ENCODE peak calls at places on chromosomes 6 and 20, in nine cellular contexts. One of them, this sample, is unnamed.

GRCh38 chr6:116779569-116780164 is 14.1 kb upstream of the FAM162B start:
- DNase-seq in astrocyte: peak; percentile 15
- DNase-seq in fibroblast of lung: peak; percentile 67
- DNase-seq in MM.1S: peak; percentile 50
- DNase-seq in hepatocyte: peak; percentile 70
- DNase-seq in GM12878: no peak
- DNase-seq in neural progenitor cell: peak; percentile 72
- DNase-seq in GM23248: peak; percentile 46
- DNase-seq in H9: no peak
- DNase-seq in this sample: peak; percentile 29

GRCh38 chr20:25218492-25218891 is 23.0 kb downstream of the ENTPD6 start:
- DNase-seq in fibroblast of lung: no peak
- DNase-seq in neural progenitor cell: no peak
- DNase-seq in MM.1S: no peak
- DNase-seq in hepatocyte: no peak
- DNase-seq in GM23248: no peak
- DNase-seq in H9: no peak
- DNase-seq in GM12878: no peak
- DNase-seq in astrocyte: no peak
- DNase-seq in this sample: no peak

GRCh38 chr6:134676307-134677281 is 273.3 kb downstream of the ALDH8A1 start:
- DNase-seq in GM12878: no peak
- DNase-seq in astrocyte: peak; percentile 29
- DNase-seq in neural progenitor cell: no peak
- DNase-seq in fibroblast of lung: peak; percentile 63
- DNase-seq in GM23248: no peak
- DNase-seq in MM.1S: no peak
- DNase-seq in hepatocyte: peak; percentile 59
- DNase-seq in H9: no peak
- DNase-seq in this sample: no peak

GRCh38 chr6:140052757-140053729 is 678.6 kb upstream of the CITED2 start:
- DNase-seq in hepatocyte: peak; percentile 30
- DNase-seq in neural progenitor cell: peak; percentile 41
- DNase-seq in MM.1S: no peak
- DNase-seq in GM23248: peak; percentile 65
- DNase-seq in astrocyte: peak; percentile 38
- DNase-seq in fibroblast of lung: peak; percentile 55
- DNase-seq in GM12878: no peak
- DNase-seq in H9: no peak
- DNase-seq in this sample: peak; percentile 55

GRCh38 chr6:77456531-77457248 is 6.6 kb downstream of the HTR1B start:
- DNase-seq in astrocyte: peak; percentile 99
- DNase-seq in GM12878: no peak
- DNase-seq in neural progenitor cell: no peak
- DNase-seq in MM.1S: no peak
- DNase-seq in GM23248: peak; percentile 97
- DNase-seq in H9: peak; percentile 40
- DNase-seq in hepatocyte: peak; percentile 54
- DNase-seq in fibroblast of lung: peak; percentile 98
- DNase-seq in this sample: peak; percentile 83

GRCh38 chr6:112298021-112298745 is 43.8 kb upstream of the LAMA4 start:
- DNase-seq in neural progenitor cell: no peak
- DNase-seq in MM.1S: no peak
- DNase-seq in H9: no peak
- DNase-seq in fibroblast of lung: peak; percentile 99
- DNase-seq in GM12878: no peak
- DNase-seq in GM23248: peak; percentile 95
- DNase-seq in astrocyte: peak; percentile 92
- DNase-seq in hepatocyte: peak; percentile 52
- DNase-seq in this sample: peak; percentile 64

GRCh38 chr6:98946266-98946817 is 1.4 kb downstream of the FBXL4 start:
- DNase-seq in H9: no peak
- DNase-seq in astrocyte: no peak
- DNase-seq in hepatocyte: no peak
- DNase-seq in fibroblast of lung: peak; percentile 19
- DNase-seq in GM12878: no peak
- DNase-seq in GM23248: no peak
- DNase-seq in MM.1S: no peak
- DNase-seq in neural progenitor cell: no peak
- DNase-seq in this sample: no peak

GRCh38 chr6:104349191-104349590 is 510.5 kb downstream of the HACE1 start:
- DNase-seq in hepatocyte: no peak
- DNase-seq in GM12878: no peak
- DNase-seq in H9: no peak
- DNase-seq in neural progenitor cell: no peak
- DNase-seq in fibroblast of lung: no peak
- DNase-seq in MM.1S: no peak
- DNase-seq in GM23248: no peak
- DNase-seq in astrocyte: no peak
- DNase-seq in this sample: no peak

GRCh38 chr6:163776549-163777378 is 362.2 kb downstream of the QKI start:
- DNase-seq in MM.1S: no peak
- DNase-seq in astrocyte: no peak
- DNase-seq in H9: no peak
- DNase-seq in GM12878: no peak
- DNase-seq in neural progenitor cell: no peak
- DNase-seq in hepatocyte: no peak
- DNase-seq in fibroblast of lung: no peak
- DNase-seq in GM23248: no peak
- DNase-seq in this sample: no peak

GRCh38 chr20:10434832-10435812 is at the start of gene SLX4IP:
- DNase-seq in fibroblast of lung: peak; percentile 99
- DNase-seq in neural progenitor cell: peak; percentile 94
- DNase-seq in GM23248: peak; percentile 96
- DNase-seq in MM.1S: peak; percentile 67
- DNase-seq in astrocyte: peak; percentile 92
- DNase-seq in H9: peak; percentile 95
- DNase-seq in GM12878: peak; percentile 88
- DNase-seq in hepatocyte: peak; percentile 95
- DNase-seq in this sample: peak; percentile 90
- H3K79me2 ChIP-seq in fibroblast of lung: peaks cover 36% of the 10 kb centered on the region
- H3K79me2 ChIP-seq in neural progenitor cell: peaks cover 77% of the 10 kb centered on the region
- H3K79me2 ChIP-seq in GM23248: peaks cover 60% of the 10 kb centered on the region
- H3K79me2 ChIP-seq in MM.1S: peaks cover 44% of the 10 kb centered on the region
- H3K79me2 ChIP-seq in astrocyte: peaks cover 47% of the 10 kb centered on the region
- H3K79me2 ChIP-seq in H9: peaks cover 8% of the 10 kb centered on the region
- H3K79me2 ChIP-seq in GM12878: peaks cover 31% of the 10 kb centered on the region
- H3K79me2 ChIP-seq in hepatocyte: peaks cover 69% of the 10 kb centered on the region
- H3K79me2 ChIP-seq in this sample: peaks cover 47% of the 10 kb centered on the region

GRCh38 chr6:135703621-135704020 is 147.9 kb upstream of the PDE7B start:
- DNase-seq in GM23248: no peak
- DNase-seq in neural progenitor cell: no peak
- DNase-seq in astrocyte: no peak
- DNase-seq in hepatocyte: no peak
- DNase-seq in fibroblast of lung: no peak
- DNase-seq in H9: no peak
- DNase-seq in GM12878: peak; percentile 23
- DNase-seq in MM.1S: peak; percentile 58
- DNase-seq in this sample: no peak
- H3K27ac ChIP-seq in GM23248: no peak overlapping the region
- H3K27ac ChIP-seq in neural progenitor cell: no peak overlapping the region
- H3K27ac ChIP-seq in astrocyte: no peak overlapping the region
- H3K27ac ChIP-seq in hepatocyte: no peak overlapping the region
- H3K27ac ChIP-seq in fibroblast of lung: no peak overlapping the region
- H3K27ac ChIP-seq in H9: no peak overlapping the region
- H3K27ac ChIP-seq in GM12878: no peak overlapping the region
- H3K27ac ChIP-seq in MM.1S: no peak overlapping the region
- H3K27ac ChIP-seq in this sample: no peak overlapping the region

GRCh38 chr6:125866433-125866832 is 75.7 kb downstream of the NCOA7 start:
- DNase-seq in H9: no peak
- DNase-seq in MM.1S: no peak
- DNase-seq in astrocyte: no peak
- DNase-seq in GM23248: no peak
- DNase-seq in hepatocyte: no peak
- DNase-seq in GM12878: no peak
- DNase-seq in neural progenitor cell: no peak
- DNase-seq in fibroblast of lung: no peak
- DNase-seq in this sample: no peak
- H3K79me2 ChIP-seq in H9: no peaks in the 10 kb centered on the region
- H3K79me2 ChIP-seq in MM.1S: no peaks in the 10 kb centered on the region
- H3K79me2 ChIP-seq in astrocyte: no peaks in the 10 kb centered on the region
- H3K79me2 ChIP-seq in GM23248: no peaks in the 10 kb centered on the region
- H3K79me2 ChIP-seq in hepatocyte: no peaks in the 10 kb centered on the region
- H3K79me2 ChIP-seq in GM12878: no peaks in the 10 kb centered on the region
- H3K79me2 ChIP-seq in neural progenitor cell: no peaks in the 10 kb centered on the region
- H3K79me2 ChIP-seq in fibroblast of lung: no peaks in the 10 kb centered on the region
- H3K79me2 ChIP-seq in this sample: no peaks in the 10 kb centered on the region

DNA sequence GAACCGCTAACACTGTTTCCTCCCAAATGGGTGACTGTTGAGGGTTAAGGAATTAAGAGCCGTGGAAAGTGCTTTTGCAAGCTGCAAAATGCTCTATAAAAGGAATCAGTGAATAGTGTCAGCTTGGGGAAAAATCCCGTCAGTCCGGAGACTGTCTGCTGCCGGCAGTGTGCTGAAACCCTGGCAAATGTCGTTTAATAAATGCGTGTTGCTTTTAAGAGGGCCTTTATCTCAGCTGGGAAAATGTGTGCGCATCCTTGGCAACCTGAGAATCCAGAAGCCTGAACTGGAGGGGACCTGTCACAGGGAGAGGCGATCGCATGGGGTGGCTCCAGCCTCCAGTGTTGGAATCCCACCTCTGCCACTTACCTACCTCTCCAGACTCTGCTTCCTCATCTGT is 9.8 kb downstream of the SIRPA start:
- DNase-seq in H9: no peak
- DNase-seq in astrocyte: no peak
- DNase-seq in hepatocyte: no peak
- DNase-seq in fibroblast of lung: no peak
- DNase-seq in MM.1S: no peak
- DNase-seq in GM23248: no peak
- DNase-seq in neural progenitor cell: no peak
- DNase-seq in GM12878: no peak
- DNase-seq in this sample: no peak
- H3K27ac ChIP-seq in H9: no peak overlapping the region
- H3K27ac ChIP-seq in astrocyte: no peak overlapping the region
- H3K27ac ChIP-seq in hepatocyte: no peak overlapping the region
- H3K27ac ChIP-seq in fibroblast of lung: no peak overlapping the region
- H3K27ac ChIP-seq in MM.1S: no peak overlapping the region
- H3K27ac ChIP-seq in GM23248: no peak overlapping the region
- H3K27ac ChIP-seq in neural progenitor cell: no peak overlapping the region
- H3K27ac ChIP-seq in GM12878: no peak overlapping the region
- H3K27ac ChIP-seq in this sample: no peak overlapping the region

GRCh38 chr20:58416832-58417231 is 27.8 kb downstream of the VAPB start:
- DNase-seq in GM23248: no peak
- DNase-seq in MM.1S: no peak
- DNase-seq in H9: no peak
- DNase-seq in GM12878: no peak
- DNase-seq in astrocyte: no peak
- DNase-seq in hepatocyte: no peak
- DNase-seq in neural progenitor cell: no peak
- DNase-seq in fibroblast of lung: no peak
- DNase-seq in this sample: no peak

GRCh38 chr20:58416057-58416456 is 27.0 kb downstream of the VAPB start:
- DNase-seq in neural progenitor cell: no peak
- DNase-seq in fibroblast of lung: no peak
- DNase-seq in H9: no peak
- DNase-seq in GM12878: no peak
- DNase-seq in hepatocyte: no peak
- DNase-seq in MM.1S: no peak
- DNase-seq in astrocyte: no peak
- DNase-seq in GM23248: no peak
- DNase-seq in this sample: no peak

GRCh38 chr20:58418949-58419748 is 30.1 kb downstream of the VAPB start:
- DNase-seq in GM12878: no peak
- DNase-seq in GM23248: no peak
- DNase-seq in neural progenitor cell: no peak
- DNase-seq in H9: no peak
- DNase-seq in hepatocyte: no peak
- DNase-seq in MM.1S: no peak
- DNase-seq in astrocyte: no peak
- DNase-seq in fibroblast of lung: no peak
- DNase-seq in this sample: no peak

GRCh38 chr20:58420798-58421496 is 31.9 kb downstream of the VAPB start:
- DNase-seq in GM23248: peak; percentile 87
- DNase-seq in MM.1S: no peak
- DNase-seq in neural progenitor cell: no peak
- DNase-seq in hepatocyte: no peak
- DNase-seq in astrocyte: peak; percentile 71
- DNase-seq in GM12878: no peak
- DNase-seq in H9: no peak
- DNase-seq in fibroblast of lung: peak; percentile 54
- DNase-seq in this sample: peak; percentile 94

DNA sequence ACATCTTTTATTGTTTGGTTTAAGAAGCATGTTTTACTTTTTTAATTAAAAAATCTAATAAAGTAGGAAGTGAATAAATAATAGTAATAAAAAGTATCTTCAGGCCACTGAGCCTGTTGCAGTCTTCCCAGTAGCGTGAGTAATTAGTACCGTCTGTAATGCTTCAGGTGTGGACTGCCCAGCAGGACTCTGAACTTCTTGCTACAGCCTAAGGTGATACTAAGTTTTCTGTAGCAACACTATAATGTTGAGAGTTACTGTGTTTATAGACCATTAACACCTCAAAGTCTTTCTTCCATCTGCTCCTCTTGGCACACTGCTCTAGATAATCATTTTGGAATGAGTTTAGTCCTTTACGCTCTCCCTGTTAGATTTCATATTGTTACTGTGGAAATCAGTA is 28.4 kb downstream of the VAPB start:
- DNase-seq in H9: no peak
- DNase-seq in hepatocyte: no peak
- DNase-seq in fibroblast of lung: no peak
- DNase-seq in neural progenitor cell: no peak
- DNase-seq in GM23248: no peak
- DNase-seq in astrocyte: no peak
- DNase-seq in MM.1S: no peak
- DNase-seq in GM12878: no peak
- DNase-seq in this sample: no peak
- H3K79me2 ChIP-seq in H9: peaks cover 2% of the 10 kb centered on the region
- H3K79me2 ChIP-seq in hepatocyte: peaks cover 70% of the 10 kb centered on the region
- H3K79me2 ChIP-seq in fibroblast of lung: peaks cover 48% of the 10 kb centered on the region
- H3K79me2 ChIP-seq in neural progenitor cell: peaks cover 63% of the 10 kb centered on the region
- H3K79me2 ChIP-seq in GM23248: peaks cover 82% of the 10 kb centered on the region
- H3K79me2 ChIP-seq in astrocyte: peaks cover 76% of the 10 kb centered on the region
- H3K79me2 ChIP-seq in MM.1S: peaks cover 55% of the 10 kb centered on the region
- H3K79me2 ChIP-seq in GM12878: peaks cover 30% of the 10 kb centered on the region
- H3K79me2 ChIP-seq in this sample: peaks cover 76% of the 10 kb centered on the region

GRCh38 chr20:37542281-37542680 is 14.6 kb upstream of the BLCAP start:
- DNase-seq in GM12878: no peak
- DNase-seq in GM23248: no peak
- DNase-seq in H9: no peak
- DNase-seq in astrocyte: no peak
- DNase-seq in neural progenitor cell: no peak
- DNase-seq in hepatocyte: peak; percentile 75
- DNase-seq in MM.1S: no peak
- DNase-seq in fibroblast of lung: no peak
- DNase-seq in this sample: no peak
- H3K27ac ChIP-seq in GM12878: no peak overlapping the region
- H3K27ac ChIP-seq in GM23248: no peak overlapping the region
- H3K27ac ChIP-seq in H9: no peak overlapping the region
- H3K27ac ChIP-seq in astrocyte: no peak overlapping the region
- H3K27ac ChIP-seq in neural progenitor cell: no peak overlapping the region
- H3K27ac ChIP-seq in hepatocyte: peak overlapping the region; percentile 97
- H3K27ac ChIP-seq in MM.1S: no peak overlapping the region
- H3K27ac ChIP-seq in fibroblast of lung: no peak overlapping the region
- H3K27ac ChIP-seq in this sample: no peak overlapping the region